ENCODE peak calls at places on chromosomes 3 and 15, in seven cellular contexts. One of them, this sample, is unnamed.

GRCh38 chr3:31546152-31546551 is 13.4 kb downstream of the STT3B start:
- DNase-seq in activated CD4-positive, alpha-beta T cell treated with anti-CD3 and anti-CD28 coated beads, Interleukin-2, amount 50 U/mL, for 1 hour: no peak
- DNase-seq in ovary: no peak
- DNase-seq in activated gamma-delta T cell treated with Interleukin-2 at 50 U/mL for 16 hours: no peak
- DNase-seq in M059J: no peak
- DNase-seq in stimulated activated CD8-positive, alpha-beta memory T cell treated with anti-CD3 and anti-CD28 coated beads, Interleukin-7, amount 100 ng/mL, for 1 hour: no peak
- DNase-seq in frontal cortex: no peak
- DNase-seq in this sample: peak

GRCh38 chr3:132062535-132062934 is 27.7 kb upstream of the CPNE4 start:
- DNase-seq in activated CD4-positive, alpha-beta T cell treated with anti-CD3 and anti-CD28 coated beads, Interleukin-2, amount 50 U/mL, for 1 hour: no peak
- DNase-seq in ovary: no peak
- DNase-seq in activated gamma-delta T cell treated with Interleukin-2 at 50 U/mL for 16 hours: no peak
- DNase-seq in M059J: no peak
- DNase-seq in stimulated activated CD8-positive, alpha-beta memory T cell treated with anti-CD3 and anti-CD28 coated beads, Interleukin-7, amount 100 ng/mL, for 1 hour: no peak
- DNase-seq in frontal cortex: no peak
- DNase-seq in this sample: no peak

GRCh38 chr3:80554304-80554703 is 786.5 kb upstream of the ROBO1 start:
- DNase-seq in activated CD4-positive, alpha-beta T cell treated with anti-CD3 and anti-CD28 coated beads, Interleukin-2, amount 50 U/mL, for 1 hour: no peak
- DNase-seq in ovary: no peak
- DNase-seq in activated gamma-delta T cell treated with Interleukin-2 at 50 U/mL for 16 hours: no peak
- DNase-seq in M059J: no peak
- DNase-seq in stimulated activated CD8-positive, alpha-beta memory T cell treated with anti-CD3 and anti-CD28 coated beads, Interleukin-7, amount 100 ng/mL, for 1 hour: no peak
- DNase-seq in frontal cortex: no peak
- DNase-seq in this sample: no peak

GRCh38 chr15:40137011-40137906 is 23.6 kb upstream of the BUB1B start:
- DNase-seq in activated CD4-positive, alpha-beta T cell treated with anti-CD3 and anti-CD28 coated beads, Interleukin-2, amount 50 U/mL, for 1 hour: no peak
- DNase-seq in ovary: no peak
- DNase-seq in activated gamma-delta T cell treated with Interleukin-2 at 50 U/mL for 16 hours: no peak
- DNase-seq in M059J: peak
- DNase-seq in stimulated activated CD8-positive, alpha-beta memory T cell treated with anti-CD3 and anti-CD28 coated beads, Interleukin-7, amount 100 ng/mL, for 1 hour: no peak
- DNase-seq in frontal cortex: no peak
- DNase-seq in this sample: no peak

GRCh38 chr3:39264053-39264452 is 15.8 kb downstream of the CX3CR1 start:
- DNase-seq in activated CD4-positive, alpha-beta T cell treated with anti-CD3 and anti-CD28 coated beads, Interleukin-2, amount 50 U/mL, for 1 hour: no peak
- DNase-seq in ovary: no peak
- DNase-seq in activated gamma-delta T cell treated with Interleukin-2 at 50 U/mL for 16 hours: no peak
- DNase-seq in M059J: no peak
- DNase-seq in stimulated activated CD8-positive, alpha-beta memory T cell treated with anti-CD3 and anti-CD28 coated beads, Interleukin-7, amount 100 ng/mL, for 1 hour: no peak
- DNase-seq in frontal cortex: no peak
- DNase-seq in this sample: no peak

GRCh38 chr3:85781806-85782205 is 823.0 kb downstream of the CADM2 start:
- DNase-seq in activated CD4-positive, alpha-beta T cell treated with anti-CD3 and anti-CD28 coated beads, Interleukin-2, amount 50 U/mL, for 1 hour: no peak
- DNase-seq in ovary: no peak
- DNase-seq in activated gamma-delta T cell treated with Interleukin-2 at 50 U/mL for 16 hours: no peak
- DNase-seq in M059J: no peak
- DNase-seq in stimulated activated CD8-positive, alpha-beta memory T cell treated with anti-CD3 and anti-CD28 coated beads, Interleukin-7, amount 100 ng/mL, for 1 hour: no peak
- DNase-seq in frontal cortex: no peak
- DNase-seq in this sample: no peak

GRCh38 chr3:125651246-125651645 is 55.9 kb upstream of the OSBPL11 start:
- DNase-seq in activated CD4-positive, alpha-beta T cell treated with anti-CD3 and anti-CD28 coated beads, Interleukin-2, amount 50 U/mL, for 1 hour: no peak
- DNase-seq in ovary: no peak
- DNase-seq in activated gamma-delta T cell treated with Interleukin-2 at 50 U/mL for 16 hours: no peak
- DNase-seq in M059J: peak
- DNase-seq in stimulated activated CD8-positive, alpha-beta memory T cell treated with anti-CD3 and anti-CD28 coated beads, Interleukin-7, amount 100 ng/mL, for 1 hour: no peak
- DNase-seq in frontal cortex: no peak
- DNase-seq in this sample: peak

GRCh38 chr3:15288331-15288726 is 44.1 kb downstream of the SH3BP5 start:
- DNase-seq in activated CD4-positive, alpha-beta T cell treated with anti-CD3 and anti-CD28 coated beads, Interleukin-2, amount 50 U/mL, for 1 hour: no peak
- DNase-seq in ovary: no peak
- DNase-seq in activated gamma-delta T cell treated with Interleukin-2 at 50 U/mL for 16 hours: no peak
- DNase-seq in M059J: no peak
- DNase-seq in stimulated activated CD8-positive, alpha-beta memory T cell treated with anti-CD3 and anti-CD28 coated beads, Interleukin-7, amount 100 ng/mL, for 1 hour: no peak
- DNase-seq in frontal cortex: no peak
- DNase-seq in this sample: no peak

GRCh38 chr3:138367912-138368311 is 19.5 kb downstream of the MRAS start:
- DNase-seq in activated CD4-positive, alpha-beta T cell treated with anti-CD3 and anti-CD28 coated beads, Interleukin-2, amount 50 U/mL, for 1 hour: no peak
- DNase-seq in ovary: peak
- DNase-seq in activated gamma-delta T cell treated with Interleukin-2 at 50 U/mL for 16 hours: no peak
- DNase-seq in M059J: no peak
- DNase-seq in stimulated activated CD8-positive, alpha-beta memory T cell treated with anti-CD3 and anti-CD28 coated beads, Interleukin-7, amount 100 ng/mL, for 1 hour: no peak
- DNase-seq in frontal cortex: peak
- DNase-seq in this sample: peak

GRCh38 chr15:85707519-85708338 is 87.0 kb downstream of the KLHL25 start:
- DNase-seq in activated CD4-positive, alpha-beta T cell treated with anti-CD3 and anti-CD28 coated beads, Interleukin-2, amount 50 U/mL, for 1 hour: no peak
- DNase-seq in ovary: no peak
- DNase-seq in activated gamma-delta T cell treated with Interleukin-2 at 50 U/mL for 16 hours: no peak
- DNase-seq in M059J: no peak
- DNase-seq in stimulated activated CD8-positive, alpha-beta memory T cell treated with anti-CD3 and anti-CD28 coated beads, Interleukin-7, amount 100 ng/mL, for 1 hour: no peak
- DNase-seq in frontal cortex: no peak
- DNase-seq in this sample: peak

GRCh38 chr15:31448635-31448979 is 122.0 kb downstream of the KLF13 start:
- DNase-seq in activated CD4-positive, alpha-beta T cell treated with anti-CD3 and anti-CD28 coated beads, Interleukin-2, amount 50 U/mL, for 1 hour: no peak
- DNase-seq in ovary: no peak
- DNase-seq in activated gamma-delta T cell treated with Interleukin-2 at 50 U/mL for 16 hours: no peak
- DNase-seq in M059J: no peak
- DNase-seq in stimulated activated CD8-positive, alpha-beta memory T cell treated with anti-CD3 and anti-CD28 coated beads, Interleukin-7, amount 100 ng/mL, for 1 hour: no peak
- DNase-seq in frontal cortex: no peak
- DNase-seq in this sample: no peak